ENCODE peak calls at places on chromosome 14, in four cellular contexts. One of them, this sample, is unnamed.

GRCh38 chr14:72894623-72895378 is 900 bp upstream of the DPF3 start:
- DNase-seq in psoas muscle: peak; percentile 75
- DNase-seq in left lung: no peak
- DNase-seq in BJ: no peak
- DNase-seq in this sample: no peak

GRCh38 chr14:26323781-26324363 is 274.0 kb downstream of the NOVA1 start:
- DNase-seq in psoas muscle: no peak
- DNase-seq in left lung: no peak
- DNase-seq in BJ: no peak
- DNase-seq in this sample: no peak

GRCh38 chr14:101233016-101233355 is 328.3 kb upstream of the DIO3 start:
- DNase-seq in psoas muscle: no peak
- DNase-seq in left lung: no peak
- DNase-seq in BJ: no peak
- DNase-seq in this sample: no peak

GRCh38 chr14:73785336-73785833 is 66.2 kb upstream of the PTGR2 start:
- DNase-seq in psoas muscle: no peak
- DNase-seq in left lung: no peak
- DNase-seq in BJ: peak; percentile 70
- DNase-seq in this sample: peak; percentile 60

GRCh38 chr14:89957791-89958190 is 2.1 kb downstream of the TDP1 start:
- DNase-seq in psoas muscle: no peak
- DNase-seq in left lung: no peak
- DNase-seq in BJ: no peak
- DNase-seq in this sample: no peak

GRCh38 chr14:88852632-88853031 is 28.2 kb downstream of the TTC8 start:
- DNase-seq in psoas muscle: no peak
- DNase-seq in left lung: no peak
- DNase-seq in BJ: no peak
- DNase-seq in this sample: no peak

GRCh38 chr14:27077181-27077738 is 479.4 kb upstream of the NOVA1 start:
- DNase-seq in psoas muscle: no peak
- DNase-seq in left lung: no peak
- DNase-seq in BJ: no peak
- DNase-seq in this sample: no peak

GRCh38 chr14:47207636-47208035 is 467.8 kb downstream of the MDGA2 start:
- DNase-seq in psoas muscle: no peak
- DNase-seq in left lung: no peak
- DNase-seq in BJ: no peak
- DNase-seq in this sample: no peak

GRCh38 chr14:38098074-38098846 is 109.4 kb upstream of the SSTR1 start:
- DNase-seq in psoas muscle: no peak
- DNase-seq in left lung: no peak
- DNase-seq in BJ: peak; percentile 83
- DNase-seq in this sample: no peak

GRCh38 chr14:58865520-58866281 is 227.9 kb downstream of the DACT1 start:
- DNase-seq in psoas muscle: no peak
- DNase-seq in left lung: no peak
- DNase-seq in BJ: no peak
- DNase-seq in this sample: no peak

GRCh38 chr14:22071001-22071400 is 397.4 kb upstream of the OR4E1 start:
- DNase-seq in psoas muscle: no peak
- DNase-seq in left lung: no peak
- DNase-seq in BJ: no peak
- DNase-seq in this sample: no peak

GRCh38 chr14:85601246-85601645 is 71.3 kb downstream of the FLRT2 start:
- DNase-seq in psoas muscle: no peak
- DNase-seq in left lung: no peak
- DNase-seq in BJ: no peak
- DNase-seq in this sample: no peak

GRCh38 chr14:29521526-29522137 is 406.0 kb downstream of the PRKD1 start:
- DNase-seq in psoas muscle: no peak
- DNase-seq in left lung: no peak
- DNase-seq in BJ: no peak
- DNase-seq in this sample: no peak
- TF ChIP-seq CTCF in psoas muscle: no peak
- TF ChIP-seq CTCF in left lung: no peak
- TF ChIP-seq CTCF in BJ: peak; percentile 42
- TF ChIP-seq CTCF in this sample: peak; percentile 4

GRCh38 chr14:64247186-64247585 is 47.0 kb downstream of the ESR2 start:
- DNase-seq in psoas muscle: no peak
- DNase-seq in left lung: no peak
- DNase-seq in BJ: no peak
- DNase-seq in this sample: no peak
- TF ChIP-seq CTCF in psoas muscle: no peak
- TF ChIP-seq CTCF in left lung: no peak
- TF ChIP-seq CTCF in BJ: no peak
- TF ChIP-seq CTCF in this sample: no peak

GRCh38 chr14:57293851-57294837 is 25.4 kb downstream of the AP5M1 start:
- DNase-seq in psoas muscle: no peak
- DNase-seq in left lung: no peak
- DNase-seq in BJ: no peak
- DNase-seq in this sample: no peak
- TF ChIP-seq CTCF in psoas muscle: peak; percentile 21
- TF ChIP-seq CTCF in left lung: no peak
- TF ChIP-seq CTCF in BJ: peak; percentile 39
- TF ChIP-seq CTCF in this sample: peak; percentile 35

DNA sequence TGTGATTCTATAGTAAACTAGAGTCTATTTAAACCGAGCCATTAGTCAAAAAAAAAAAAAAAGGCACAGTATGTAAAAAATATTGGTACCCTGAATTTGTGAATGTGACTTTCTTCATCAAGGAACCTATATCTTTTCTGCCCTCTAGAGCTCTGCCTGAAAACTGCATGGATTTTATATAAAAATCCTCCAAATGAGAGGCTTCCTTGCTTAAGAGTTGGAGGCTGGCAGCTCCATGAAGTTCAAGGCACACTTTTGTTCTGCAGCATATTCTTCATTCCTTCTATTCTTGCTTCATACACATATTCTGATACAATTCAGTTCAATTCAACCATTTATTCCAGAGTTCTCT is 23.1 kb upstream of the NKX2-8 start:
- DNase-seq in psoas muscle: no peak
- DNase-seq in left lung: no peak
- DNase-seq in BJ: no peak
- DNase-seq in this sample: no peak
- TF ChIP-seq CTCF in psoas muscle: no peak
- TF ChIP-seq CTCF in left lung: no peak
- TF ChIP-seq CTCF in BJ: peak; percentile 31
- TF ChIP-seq CTCF in this sample: peak; percentile 29

GRCh38 chr14:105398044-105398725 is at the start of gene TEX22:
- DNase-seq in psoas muscle: peak; percentile 96
- DNase-seq in left lung: peak; percentile 96
- DNase-seq in BJ: peak; percentile 4
- DNase-seq in this sample: peak; percentile 43
- TF ChIP-seq CTCF in psoas muscle: peak; percentile 28
- TF ChIP-seq CTCF in left lung: no peak
- TF ChIP-seq CTCF in BJ: peak; percentile 24
- TF ChIP-seq CTCF in this sample: peak; percentile 3

GRCh38 chr14:42224053-42224888 is 617.6 kb downstream of the LRFN5 start:
- DNase-seq in psoas muscle: no peak
- DNase-seq in left lung: no peak
- DNase-seq in BJ: no peak
- DNase-seq in this sample: peak; percentile 16
- TF ChIP-seq CTCF in psoas muscle: peak; percentile 69
- TF ChIP-seq CTCF in left lung: peak; percentile 62
- TF ChIP-seq CTCF in BJ: peak; percentile 85
- TF ChIP-seq CTCF in this sample: peak; percentile 85

GRCh38 chr14:35123388-35123703 is 994 bp downstream of the PRORP start:
- DNase-seq in psoas muscle: no peak
- DNase-seq in left lung: no peak
- DNase-seq in BJ: no peak
- DNase-seq in this sample: no peak
- TF ChIP-seq CTCF in psoas muscle: no peak
- TF ChIP-seq CTCF in left lung: no peak
- TF ChIP-seq CTCF in BJ: no peak
- TF ChIP-seq CTCF in this sample: no peak

DNA sequence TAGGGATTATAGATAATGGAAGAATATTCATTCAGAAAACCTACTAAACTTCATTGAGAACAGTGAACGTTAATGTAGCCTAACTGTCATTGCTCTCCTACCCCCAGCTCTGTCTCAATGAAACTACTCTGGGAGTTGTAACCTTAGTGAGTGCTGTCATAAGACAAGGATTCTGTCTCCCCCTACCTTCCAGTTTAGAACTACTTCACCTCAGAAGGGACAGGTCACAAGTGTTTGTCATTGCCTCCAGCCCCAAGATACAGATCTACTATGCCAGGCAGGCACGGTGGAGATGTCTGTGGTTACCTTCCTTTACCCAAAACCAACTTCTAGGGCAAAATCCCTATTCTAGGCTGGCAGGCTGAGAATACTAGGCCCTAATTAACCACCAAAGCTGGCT is 833.1 kb upstream of the SEL1L start:
- DNase-seq in psoas muscle: no peak
- DNase-seq in left lung: no peak
- DNase-seq in BJ: no peak
- DNase-seq in this sample: no peak
- TF ChIP-seq CTCF in psoas muscle: no peak
- TF ChIP-seq CTCF in left lung: no peak
- TF ChIP-seq CTCF in BJ: no peak
- TF ChIP-seq CTCF in this sample: no peak